ENCODE peak calls at places on chromosome X, in five cellular contexts. F is activated CD4-positive, alpha-beta T cell treated with anti-CD3 and anti-CD28 coated beads for 24 hours; N is GM19239; M is upper lobe of right lung; O is stimulated activated CD8-positive, alpha-beta memory T cell treated with anti-CD3 and anti-CD28 coated beads, Interleukin-7, amount 100 ng/mL, for 24 hours. K is an unnamed sample.
A peak's percentile ranks its signal among the peaks of the same experiment; 100 is the strongest.

GRCh38 chrX:15269120-15269519 is 763 bp downstream of the ASB9 start:
- DNase-seq in F (no peak), N (no peak), M (no peak), O (no peak), K (no peak)

GRCh38 chrX:40933132-40934078 is 151.8 kb upstream of the USP9X start:
- DNase-seq in F (peak; percentile 10), N (no peak), M (no peak), O (no peak), K (no peak)

GRCh38 chrX:145630806-145631435 is 186.7 kb upstream of the SLITRK2 start:
- DNase-seq in F (no peak), N (no peak), M (no peak), O (no peak), K (peak; percentile 93)

GRCh38 chrX:108304210-108304609 is 134.0 kb downstream of the COL4A6 start:
- DNase-seq in F (no peak), N (no peak), M (no peak), O (no peak), K (no peak)

GRCh38 chrX:101550825-101551767 is 749 bp downstream of the ARMCX1 start:
- DNase-seq in F (no peak), N (no peak), M (peak; percentile 72), O (no peak), K (no peak)

GRCh38 chrX:73767017-73767416 is 204.0 kb downstream of the CHIC1 start:
- DNase-seq in F (no peak), N (no peak), M (no peak), O (no peak), K (no peak)

GRCh38 chrX:131746491-131746968 is 202.7 kb downstream of the OR13H1 start:
- DNase-seq in F (peak; percentile 48), N (no peak), M (no peak), O (no peak), K (no peak)

GRCh38 chrX:133776072-133776471 is 209.3 kb downstream of the GPC3 start:
- DNase-seq in F (peak; percentile 23), N (no peak), M (peak; percentile 55), O (no peak), K (no peak)

GRCh38 chrX:45824471-45824870 is 623.8 kb upstream of the DIPK2B start:
- DNase-seq in F (peak; percentile 41), N (no peak), M (no peak), O (no peak), K (no peak)